ENCODE peak calls at places on chromosomes 7 and 10, in ten cellular contexts. V, H, D, L, T, G, R, C, Z and K are unnamed samples.

GRCh38 chr10:780536-781524 is 91.4 kb upstream of the DIP2C start:
- DNase-seq in V (no peak), H (no peak), D (no peak), L (no peak), T (no peak), G (peak; percentile 58), R (no peak), C (peak; percentile 19), Z (no peak), K (no peak)

GRCh38 chr7:44415047-44415446 is 75.4 kb downstream of the NUDCD3 start:
- DNase-seq in V (no peak), H (no peak), D (no peak), L (no peak), T (no peak), G (no peak), R (no peak), C (no peak), Z (no peak), K (no peak)

GRCh38 chr7:74453321-74454011 is at the start of gene GTF2IRD1:
- DNase-seq in V (peak; percentile 88), H (no peak), D (peak; percentile 77), L (peak; percentile 79), T (peak; percentile 68), G (peak; percentile 95), R (peak; percentile 77), C (peak; percentile 73), Z (peak; percentile 61), K (peak; percentile 89)

GRCh38 chr7:20217193-20217948 is at the start of gene MACC1:
- DNase-seq in V (no peak), H (peak; percentile 96), D (peak; percentile 90), L (peak; percentile 66), T (peak; percentile 82), G (no peak), R (no peak), C (no peak), Z (no peak), K (no peak)

GRCh38 chr10:27345455-27345909 is 104.9 kb upstream of the ACBD5 start:
- DNase-seq in V (no peak), H (peak; percentile 23), D (no peak), L (no peak), T (no peak), G (no peak), R (no peak), C (no peak), Z (no peak), K (no peak)

GRCh38 chr7:91784469-91784868 is 96.0 kb downstream of the MTERF1 start:
- DNase-seq in V (peak; percentile 26), H (no peak), D (no peak), L (peak; percentile 7), T (no peak), G (no peak), R (no peak), C (no peak), Z (no peak), K (no peak)

GRCh38 chr10:63628526-63629362 is 107.5 kb downstream of the REEP3 start:
- DNase-seq in V (no peak), H (peak; percentile 72), D (peak; percentile 67), L (peak; percentile 67), T (peak; percentile 53), G (peak; percentile 89), R (peak; percentile 52), C (peak; percentile 86), Z (peak; percentile 46), K (peak; percentile 71)

GRCh38 chr7:129210256-129210988 is 14.4 kb upstream of the AHCYL2 start:
- DNase-seq in V (peak; percentile 84), H (no peak), D (peak; percentile 91), L (peak; percentile 65), T (peak; percentile 53), G (peak; percentile 95), R (peak; percentile 77), C (peak; percentile 86), Z (peak; percentile 89), K (peak; percentile 89)

GRCh38 chr7:97006951-97007861 is 1.9 kb downstream of the DLX6 start:
- DNase-seq in V (no peak), H (no peak), D (no peak), L (no peak), T (no peak), G (no peak), R (no peak), C (no peak), Z (no peak), K (no peak)

GRCh38 chr7:37438879-37439278 is 9.8 kb downstream of the ELMO1 start:
- DNase-seq in V (no peak), H (no peak), D (no peak), L (no peak), T (no peak), G (no peak), R (no peak), C (no peak), Z (no peak), K (no peak)

GRCh38 chr10:22436893-22437619 is 91.8 kb downstream of the SPAG6 start:
- DNase-seq in V (no peak), H (peak; percentile 36), D (peak; percentile 89), L (peak; percentile 80), T (peak; percentile 83), G (peak; percentile 98), R (peak; percentile 91), C (peak; percentile 94), Z (peak; percentile 81), K (peak; percentile 96)
- TF ChIP-seq POLR2A in V (no peak), H (peak; percentile 98), D (peak; percentile 96), L (peak; percentile 47), T (peak; percentile 81), G (no peak), R (peak; percentile 75), C (no peak), Z (peak; percentile 93), K (peak; percentile 56)

DNA sequence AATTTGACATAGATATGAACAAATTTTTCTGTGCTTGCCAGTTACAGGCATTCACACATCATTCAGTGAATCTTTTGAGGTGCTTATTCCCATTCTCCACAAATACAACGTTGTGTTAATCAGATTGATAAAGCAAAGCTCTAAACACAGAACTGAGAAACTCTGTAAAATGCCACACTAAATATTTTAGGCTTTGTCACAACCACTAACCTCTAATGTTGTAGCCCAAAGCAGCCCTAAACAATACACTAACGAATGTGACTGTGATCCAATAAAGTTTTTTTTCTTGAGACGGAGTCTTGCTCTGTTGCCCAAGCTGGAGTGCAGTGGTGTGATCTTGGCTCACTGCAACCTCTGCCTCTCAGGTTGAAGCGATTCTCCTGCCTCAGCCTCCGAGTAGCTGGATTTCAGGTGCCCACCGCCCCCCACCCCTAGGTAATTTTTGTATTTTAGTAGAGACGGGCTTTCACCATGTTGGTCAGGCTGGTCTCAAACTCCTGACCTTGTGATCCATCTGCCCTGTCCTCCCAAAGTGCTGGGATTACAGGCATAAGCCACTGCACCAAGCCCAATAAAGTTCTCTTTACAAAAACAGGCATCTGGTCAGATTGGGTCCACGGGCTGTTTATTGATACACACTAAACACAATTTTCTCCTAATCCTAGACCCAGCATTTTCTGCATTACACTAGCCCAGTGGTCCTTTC is 6.9 kb downstream of the CYCS start:
- DNase-seq in V (no peak), H (no peak), D (no peak), L (no peak), T (no peak), G (no peak), R (no peak), C (no peak), Z (no peak), K (no peak)
- TF ChIP-seq POLR2A in V (no peak), H (no peak), D (no peak), L (no peak), T (no peak), G (no peak), R (no peak), C (no peak), Z (no peak), K (no peak)

GRCh38 chr10:5835446-5836095 is 22.3 kb upstream of the GDI2 start:
- DNase-seq in V (no peak), H (no peak), D (no peak), L (no peak), T (no peak), G (no peak), R (no peak), C (no peak), Z (no peak), K (no peak)

GRCh38 chr10:5841965-5842364 is 28.7 kb upstream of the GDI2 start:
- DNase-seq in V (no peak), H (no peak), D (no peak), L (no peak), T (no peak), G (no peak), R (no peak), C (no peak), Z (no peak), K (peak; percentile 51)

GRCh38 chr10:5843814-5844705 is 30.8 kb upstream of the GDI2 start:
- DNase-seq in V (no peak), H (no peak), D (no peak), L (no peak), T (no peak), G (no peak), R (no peak), C (no peak), Z (no peak), K (no peak)

DNA sequence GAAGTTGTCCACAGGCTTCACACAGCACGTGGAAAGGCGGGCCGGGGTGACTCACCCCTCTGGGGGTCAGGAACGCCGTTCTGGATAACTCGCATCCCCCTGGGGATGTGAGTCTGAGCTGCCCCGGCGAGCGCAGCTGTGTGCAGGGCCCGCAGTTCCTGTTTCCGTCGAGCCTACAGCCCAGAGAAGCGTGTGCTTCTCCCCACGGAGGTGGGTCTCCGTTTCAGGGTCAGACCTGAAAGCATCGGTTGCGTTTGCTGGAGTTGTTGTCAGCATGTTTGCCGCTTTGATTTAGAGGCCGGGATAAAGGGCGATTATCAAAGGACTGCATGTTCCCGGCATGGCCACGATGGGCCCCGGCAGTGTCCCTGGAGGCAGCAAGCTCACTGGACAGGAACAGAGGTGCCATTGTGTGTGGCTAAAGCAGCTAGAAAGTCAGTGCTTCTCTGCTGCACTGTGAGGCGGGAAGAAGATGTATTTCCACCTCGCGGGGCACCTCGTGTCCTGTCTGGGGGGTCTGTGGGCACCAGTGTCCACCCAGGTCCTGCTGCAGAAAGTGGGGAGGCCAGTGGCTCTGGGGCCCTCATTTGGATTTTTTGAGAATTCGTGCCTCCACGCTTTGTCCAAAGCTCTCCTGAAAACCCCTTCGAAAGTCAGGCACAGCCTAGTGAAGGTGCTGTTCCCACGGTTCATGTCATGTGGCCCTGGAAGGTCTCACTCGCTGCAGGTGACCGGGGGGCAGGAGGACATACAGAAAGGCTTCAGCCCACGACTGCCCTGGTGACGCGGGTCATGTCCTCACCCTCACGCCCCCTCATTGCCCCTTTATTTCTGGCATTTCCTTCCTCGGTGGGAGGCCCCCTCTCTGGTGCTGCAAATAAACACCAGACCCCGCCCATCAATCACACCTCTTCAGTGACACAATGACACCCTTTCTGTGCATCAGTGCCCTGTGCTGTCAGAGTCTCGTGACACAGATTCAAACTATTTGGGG is 27.4 kb upstream of the GDI2 start:
- DNase-seq in V (no peak), H (peak; percentile 59), D (peak; percentile 29), L (no peak), T (no peak), G (no peak), R (no peak), C (peak; percentile 64), Z (peak; percentile 10), K (peak; percentile 73)
- TF ChIP-seq POLR2A in V (no peak), H (peak; percentile 92), D (no peak), L (no peak), T (no peak), G (no peak), R (no peak), C (no peak), Z (no peak), K (no peak)

GRCh38 chr7:101321491-101322401 is at the start of gene IFT22:
- DNase-seq in V (peak; percentile 86), H (peak; percentile 36), D (peak; percentile 96), L (peak; percentile 92), T (peak; percentile 77), G (peak; percentile 96), R (peak; percentile 88), C (peak; percentile 96), Z (peak; percentile 93), K (peak; percentile 97)
- TF ChIP-seq POLR2A in V (peak; percentile 63), H (peak; percentile 82), D (peak; percentile 65), L (no peak), T (no peak), G (no peak), R (no peak), C (no peak), Z (no peak), K (no peak)

GRCh38 chr10:119079572-119080520 is 771 bp downstream of the EIF3A start:
- DNase-seq in V (peak; percentile 80), H (no peak), D (peak; percentile 75), L (peak; percentile 60), T (peak; percentile 60), G (peak; percentile 95), R (peak; percentile 62), C (peak; percentile 86), Z (peak; percentile 54), K (peak; percentile 74)
- TF ChIP-seq POLR2A in V (peak; percentile 42), H (peak; percentile 26), D (no peak), L (peak; percentile 52), T (no peak), G (no peak), R (no peak), C (no peak), Z (no peak), K (no peak)